ENCODE peak calls at places on chromosomes 2 and 18, in ten cellular contexts. O is midbrain; C is sigmoid colon; X is globus pallidus; E is effector memory CD8-positive, alpha-beta T cell; W is ecto neural progenitor cell; S is stimulated activated CD4-positive, alpha-beta T cell treated with anti-CD3 and anti-CD28 coated beads, Interleukin-15, amount 100 ng/mL, for 24 hours; V is GDM1; K is KBM-7; R is mucosa of gallbladder. J is an unnamed sample.
A peak's percentile ranks its signal among the peaks of the same experiment; 100 is the strongest.

GRCh38 chr2:172373761-172374160 is 53.6 kb upstream of the ITGA6 start:
- DNase-seq in K (no peak), X (no peak), O (no peak), E (no peak), S (no peak), C (no peak), R (no peak), V (no peak), W (no peak), J (no peak)

GRCh38 chr2:170974304-170974993 is 45.4 kb downstream of the GORASP2 start:
- DNase-seq in X (no peak), W (no peak), K (no peak), V (no peak), E (no peak), R (peak; percentile 18), S (no peak), O (no peak), C (no peak), J (peak; percentile 35)

GRCh38 chr2:200054681-200055468 is 99.5 kb downstream of the MAIP1 start:
- DNase-seq in V (no peak), O (no peak), S (no peak), R (no peak), X (no peak), K (no peak), C (no peak), W (peak; percentile 51), E (no peak), J (peak; percentile 11)

GRCh38 chr2:44822174-44822573 is 119.3 kb upstream of the SIX3 start:
- DNase-seq in E (no peak), R (no peak), K (no peak), V (no peak), S (no peak), W (no peak), O (no peak), C (no peak), X (no peak), J (no peak)

GRCh38 chr2:210503622-210504300 is 27.2 kb upstream of the LANCL1 start:
- DNase-seq in O (peak; percentile 84), S (no peak), C (no peak), R (no peak), K (no peak), E (no peak), W (no peak), X (peak; percentile 98), V (no peak), J (no peak)

GRCh38 chr2:138228101-138228500 is 263.8 kb downstream of the HNMT start:
- DNase-seq in R (no peak), V (no peak), O (no peak), E (no peak), K (no peak), S (no peak), W (no peak), C (no peak), X (no peak), J (no peak)

GRCh38 chr2:10414591-10414990 is 33.5 kb downstream of the ODC1 start:
- DNase-seq in C (no peak), S (no peak), E (no peak), W (no peak), O (no peak), R (no peak), V (no peak), X (no peak), K (no peak), J (no peak)

GRCh38 chr2:206164261-206164862 is 4.7 kb downstream of the EEF1B2 start:
- DNase-seq in E (peak; percentile 31), R (peak; percentile 36), W (peak; percentile 50), C (no peak), K (peak; percentile 46), S (peak; percentile 25), O (peak; percentile 78), X (peak; percentile 38), V (no peak), J (no peak)

GRCh38 chr2:148874868-148875341 is at the start of gene KIF5C:
- DNase-seq in R (peak; percentile 84), O (peak; percentile 91), X (peak; percentile 89), E (peak; percentile 76), W (peak; percentile 96), K (peak; percentile 32), C (peak; percentile 90), V (no peak), S (peak; percentile 93), J (peak; percentile 97)

GRCh38 chr2:43057026-43057741 is 169.2 kb downstream of the ZFP36L2 start:
- DNase-seq in E (no peak), R (peak; percentile 83), W (no peak), K (no peak), O (peak; percentile 92), C (peak; percentile 78), S (no peak), X (peak; percentile 94), V (no peak), J (no peak)

GRCh38 chr2:3848776-3849175 is 145.4 kb downstream of the DCDC2C start:
- DNase-seq in V (no peak), K (no peak), X (no peak), S (no peak), W (no peak), R (no peak), E (no peak), O (no peak), C (no peak), J (no peak)

GRCh38 chr2:58428286-58428552 is 187.1 kb upstream of the FANCL start:
- DNase-seq in X (peak; percentile 53), V (no peak), O (no peak), W (no peak), S (no peak), E (no peak), C (no peak), K (no peak), R (no peak), J (no peak)

GRCh38 chr18:48921305-48922202 is 29.2 kb downstream of the SMAD7 start:
- DNase-seq in R (no peak), E (no peak), V (no peak), O (no peak), S (no peak), W (no peak), X (no peak), K (no peak), C (peak; percentile 63), J (no peak)

GRCh38 chr2:225041871-225042799 is at the start of gene DOCK10:
- DNase-seq in X (peak; percentile 77), C (no peak), V (no peak), R (no peak), K (no peak), E (peak; percentile 48), O (peak; percentile 62), S (peak; percentile 67), W (peak; percentile 71), J (peak; percentile 29)

GRCh38 chr2:190860985-190861721 is 19.5 kb upstream of the GLS start:
- DNase-seq in E (no peak), K (no peak), O (no peak), S (no peak), R (no peak), W (no peak), V (no peak), C (no peak), X (no peak), J (no peak)

GRCh38 chr2:127392133-127392827 is 4.5 kb upstream of the MAP3K2 start:
- DNase-seq in S (no peak), W (no peak), X (no peak), O (no peak), C (no peak), E (no peak), R (no peak), V (peak; percentile 36), K (peak; percentile 38), J (no peak)

GRCh38 chr2:62158444-62159121 is 37.3 kb upstream of the B3GNT2 start:
- DNase-seq in W (no peak), K (no peak), S (no peak), C (no peak), R (no peak), E (no peak), X (peak; percentile 19), O (peak; percentile 1), V (no peak), J (no peak)

GRCh38 chr2:241001413-241002274 is 3.2 kb downstream of the SNED1 start:
- DNase-seq in V (no peak), O (no peak), E (no peak), C (peak; percentile 57), S (no peak), K (no peak), X (no peak), R (no peak), W (peak; percentile 38), J (peak; percentile 2)

GRCh38 chr2:46876741-46877384 is 38.7 kb downstream of the MCFD2 start:
- DNase-seq in V (peak; percentile 18), X (peak; percentile 31), W (no peak), K (peak; percentile 88), C (no peak), E (no peak), R (peak; percentile 36), O (peak; percentile 30), S (no peak), J (peak; percentile 56)

GRCh38 chr2:207219716-207220414 is 54.1 kb upstream of the KLF7 start:
- DNase-seq in V (no peak), W (no peak), E (no peak), S (no peak), X (no peak), K (no peak), R (no peak), C (no peak), O (no peak), J (no peak)

J was measured in 8988T.